ENCODE peak calls at places on chromosomes 11 and 22, in six cellular contexts. S is AG04450; U is cardiac muscle cell; F is A673; A is IMR-90; K is CD8-positive, alpha-beta T cell. W is an unnamed sample.

GRCh38 chr22:29799217-29799680 is 32.1 kb downstream of the UQCR10 start:
- DNase-seq in U (peak), S (peak), F (no peak), K (no peak), A (peak), W (peak)

GRCh38 chr22:23385301-23386244 is 194.5 kb downstream of the IGLL1 start:
- DNase-seq in S (peak), F (peak), U (peak), K (peak), A (peak), W (peak)

GRCh38 chr11:75650167-75650723 is 18.6 kb downstream of the MAP6 start:
- DNase-seq in U (no peak), K (no peak), S (no peak), A (no peak), F (no peak), W (no peak)

GRCh38 chr11:16893456-16894076 is 120.6 kb downstream of the PLEKHA7 start:
- DNase-seq in A (no peak), K (no peak), U (no peak), S (no peak), F (no peak), W (no peak)

GRCh38 chr11:68370211-68371111 is 58.1 kb downstream of the LRP5 start:
- DNase-seq in A (no peak), F (no peak), U (no peak), K (no peak), S (no peak), W (no peak)

GRCh38 chr22:39994566-39995345 is at the start of gene FAM83F:
- DNase-seq in K (no peak), A (no peak), S (no peak), U (peak), F (no peak), W (no peak)

GRCh38 chr11:44600739-44601416 is 35.4 kb downstream of the CD82 start:
- DNase-seq in K (no peak), A (peak), F (peak), S (no peak), U (peak), W (no peak)

GRCh38 chr22:26033586-26033985 is 135.7 kb upstream of the SEZ6L start:
- DNase-seq in K (no peak), A (no peak), U (no peak), F (no peak), S (no peak), W (no peak)

GRCh38 chr22:39666926-39667325 is 96.4 kb downstream of the CACNA1I start:
- DNase-seq in A (no peak), U (no peak), F (no peak), K (no peak), S (no peak), W (no peak)

GRCh38 chr22:34972498-34972897 is 93.5 kb upstream of the ISX start:
- DNase-seq in A (no peak), U (no peak), S (no peak), K (no peak), F (no peak), W (no peak)

GRCh38 chr11:113272281-113272680 is 42.1 kb upstream of the TTC12 start:
- DNase-seq in S (no peak), F (no peak), A (no peak), U (no peak), K (no peak), W (no peak)

GRCh38 chr11:2108675-2109481 is 30.3 kb downstream of the IGF2 start:
- DNase-seq in U (no peak), F (no peak), K (no peak), A (no peak), S (no peak), W (no peak)

GRCh38 chr11:83813296-83813695 is 527.1 kb upstream of the CCDC90B start:
- DNase-seq in U (no peak), S (no peak), K (no peak), F (no peak), A (peak), W (no peak)

GRCh38 chr11:125950696-125951645 is 5.1 kb downstream of the VSIG10L2 start:
- DNase-seq in A (peak), K (no peak), U (peak), F (no peak), S (no peak), W (no peak)

GRCh38 chr11:104333977-104334376 is 170.0 kb upstream of the PDGFD start:
- DNase-seq in U (no peak), F (peak), A (no peak), S (no peak), K (no peak), W (no peak)

GRCh38 chr11:33257160-33257896 is at the start of gene HIPK3:
- DNase-seq in K (peak), F (peak), S (no peak), U (peak), A (peak), W (peak)

GRCh38 chr11:44037658-44037998 is 10.2 kb upstream of the ACCSL start:
- DNase-seq in U (no peak), S (no peak), K (no peak), A (no peak), F (no peak), W (no peak)

GRCh38 chr11:67301313-67301921 is 1.9 kb upstream of the SSH3 start:
- DNase-seq in S (no peak), K (no peak), A (no peak), F (no peak), U (no peak), W (no peak)

GRCh38 chr11:17572359-17572690 is 25.3 kb downstream of the OTOG start:
- DNase-seq in S (no peak), F (no peak), K (no peak), U (no peak), A (no peak), W (no peak)

GRCh38 chr22:40410731-40411505 is 40.5 kb downstream of the SGSM3 start:
- DNase-seq in U (no peak), S (no peak), A (no peak), K (no peak), F (no peak), W (no peak)

GRCh38 chr11:72741429-72741833 is 10.8 kb downstream of the ARAP1 start:
- DNase-seq in U (no peak), K (no peak), F (no peak), A (no peak), S (no peak), W (no peak)

GRCh38 chr22:18979957-18980356 is 43.9 kb upstream of the PRODH start:
- DNase-seq in S (no peak), U (no peak), A (no peak), K (no peak), F (no peak), W (no peak)

GRCh38 chr11:11568651-11569229 is 53.1 kb downstream of the GALNT18 start:
- DNase-seq in K (no peak), F (no peak), U (no peak), A (peak), S (no peak), W (no peak)

GRCh38 chr11:131246589-131247164 is 123.7 kb upstream of the NTM start:
- DNase-seq in A (no peak), K (no peak), F (peak), S (no peak), U (peak), W (no peak)

GRCh38 chr11:5605849-5606248 is 9.4 kb downstream of the TRIM6 start:
- DNase-seq in F (peak), A (peak), K (no peak), S (peak), U (peak), W (no peak)

GRCh38 chr11:5608778-5609177 is 12.3 kb downstream of the TRIM6 start:
- DNase-seq in A (peak), F (no peak), S (no peak), K (no peak), U (peak), W (no peak)

GRCh38 chr11:5610446-5610845 is 14.0 kb downstream of the TRIM6 start:
- DNase-seq in F (no peak), A (no peak), U (no peak), K (no peak), S (no peak), W (no peak)

DNA sequence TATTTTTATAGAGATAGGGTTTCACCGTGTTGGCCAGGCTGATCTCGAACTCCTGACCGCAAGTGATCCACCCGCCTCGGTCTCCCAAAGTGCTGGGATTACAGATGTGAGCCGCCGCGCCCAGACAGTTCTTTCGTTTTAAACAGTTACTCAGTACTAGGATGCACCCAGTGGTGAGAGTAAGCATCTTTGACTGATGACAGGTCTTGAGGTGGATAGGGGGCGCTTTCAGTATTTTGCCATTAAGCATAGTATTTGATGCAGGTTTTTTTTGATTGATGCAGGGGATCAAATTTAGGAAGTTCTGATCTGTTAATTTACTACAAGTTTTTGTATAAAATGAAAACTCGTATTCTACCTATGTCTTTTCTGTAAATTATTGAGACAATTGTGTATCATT is 13.2 kb upstream of the TRIM34 start:
- DNase-seq in K (no peak), F (no peak), S (no peak), A (no peak), U (no peak), W (no peak)
- TF ChIP-seq CTCF in K (no peak), F (peak), S (no peak), A (no peak), U (no peak), W (no peak)

GRCh38 chr11:70424765-70425164 is 26.4 kb downstream of the CTTN start:
- DNase-seq in K (no peak), F (no peak), A (no peak), U (no peak), S (no peak), W (no peak)
- TF ChIP-seq CTCF in K (no peak), F (no peak), A (no peak), U (no peak), S (no peak), W (no peak)

GRCh38 chr11:119295178-119295577 is 21.8 kb downstream of the MCAM start:
- DNase-seq in S (no peak), F (no peak), K (no peak), U (peak), A (no peak), W (peak)
- TF ChIP-seq CTCF in S (no peak), F (peak), K (no peak), U (no peak), A (no peak), W (no peak)

DNA sequence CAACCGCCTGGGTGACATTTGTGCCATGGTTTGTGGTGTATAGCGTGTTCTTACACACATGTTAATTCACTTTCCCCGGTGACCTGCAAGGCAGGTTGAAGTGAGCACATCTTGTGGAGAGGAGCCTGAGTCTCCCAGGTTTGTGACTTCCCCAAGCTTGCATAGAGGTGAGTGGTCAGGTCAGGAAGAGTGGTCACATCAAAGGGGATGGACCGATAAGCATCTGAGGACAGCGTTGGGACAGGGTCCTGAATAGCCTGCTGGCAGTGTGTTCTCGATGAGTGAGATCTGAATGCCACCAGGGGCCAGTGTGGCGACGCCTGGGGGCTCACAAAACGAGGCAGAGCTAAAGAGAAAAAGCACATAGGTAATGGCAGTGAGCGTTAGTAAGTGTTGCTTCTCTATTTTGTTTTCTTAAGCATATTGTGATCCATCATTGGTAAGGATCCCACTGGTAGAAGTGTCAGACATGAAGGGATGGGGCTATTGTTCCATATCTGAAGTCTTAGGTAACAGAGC is 154.6 kb downstream of the GRIK4 start:
- DNase-seq in U (no peak), A (no peak), F (no peak), K (no peak), S (no peak), W (no peak)
- TF ChIP-seq CTCF in U (no peak), A (no peak), F (no peak), K (no peak), S (no peak), W (no peak)

W was measured in AG09319.